ENCODE peak calls at places on chromosome 12, in six cellular contexts. E is cardiac muscle cell; V is GM12892; F is stimulated activated CD4-positive, alpha-beta T cell treated with anti-CD3 and anti-CD28 coated beads, Interleukin-1b, Interleukin-23, amount 100 ng/mL, for 1 hour; C is T-cell; Q is T47D. O is an unnamed sample.

GRCh38 chr12:39464976-39465375 is 22.1 kb upstream of the KIF21A start:
- DNase-seq in E (no peak), V (no peak), F (no peak), C (no peak), Q (no peak), O (no peak)

GRCh38 chr12:37543966-37544668 is 772.5 kb upstream of the ALG10B start:
- DNase-seq in E (no peak), V (no peak), F (no peak), C (no peak), Q (no peak), O (no peak)

GRCh38 chr12:61282790-61283575 is 977.2 kb upstream of the USP15 start:
- DNase-seq in E (no peak), V (no peak), F (no peak), C (no peak), Q (no peak), O (no peak)

GRCh38 chr12:122336015-122336946 is 70.0 kb upstream of the VPS33A start:
- DNase-seq in E (peak), V (no peak), F (no peak), C (no peak), Q (peak), O (no peak)

GRCh38 chr12:101097829-101098580 is 112.0 kb downstream of the SLC5A8 start:
- DNase-seq in E (no peak), V (no peak), F (no peak), C (no peak), Q (no peak), O (no peak)

GRCh38 chr12:28770329-28770728 is 378.7 kb upstream of the FAR2 start:
- DNase-seq in E (no peak), V (no peak), F (no peak), C (no peak), Q (no peak), O (no peak)

GRCh38 chr12:47846294-47846996 is 26.7 kb upstream of the HDAC7 start:
- DNase-seq in E (no peak), V (no peak), F (no peak), C (no peak), Q (no peak), O (no peak)

GRCh38 chr12:74539261-74539660 is 1.6 kb downstream of the ATXN7L3B start:
- DNase-seq in E (no peak), V (no peak), F (no peak), C (no peak), Q (no peak), O (no peak)

GRCh38 chr12:95601091-95601490 is 49.8 kb upstream of the USP44 start:
- DNase-seq in E (no peak), V (no peak), F (no peak), C (no peak), Q (no peak), O (no peak)

GRCh38 chr12:22190-22529 is 44.4 kb upstream of the IQSEC3 start:
- DNase-seq in E (no peak), V (no peak), F (no peak), C (no peak), Q (no peak), O (no peak)

GRCh38 chr12:99746538-99746937 is 99.0 kb downstream of the GARIN6 start:
- DNase-seq in E (peak), V (no peak), F (no peak), C (no peak), Q (no peak), O (no peak)

GRCh38 chr12:131975228-131975627 is 25.5 kb downstream of the EP400 start:
- DNase-seq in E (no peak), V (no peak), F (no peak), C (no peak), Q (no peak), O (no peak)

GRCh38 chr12:30000401-30000800 is 216.7 kb upstream of the TMTC1 start:
- DNase-seq in E (no peak), V (no peak), F (no peak), C (no peak), Q (no peak), O (no peak)

GRCh38 chr12:18970603-18971002 is 158.9 kb upstream of the PLEKHA5 start:
- DNase-seq in E (no peak), V (no peak), F (no peak), C (no peak), Q (no peak), O (no peak)